ENCODE peak calls at places on chromosomes 13 and 19, in four cellular contexts. D, C, F and P are unnamed samples.

GRCh38 chr13:96020155-96020575 is 33.0 kb downstream of the UGGT2 start:
- DNase-seq in F (no peak), C (no peak), D (peak), P (no peak)

GRCh38 chr13:110259651-110260050 is 47.3 kb downstream of the COL4A1 start:
- DNase-seq in D (no peak), C (no peak), F (no peak), P (no peak)

GRCh38 chr19:43522929-43523328 is 4.1 kb downstream of the ETHE1 start:
- DNase-seq in C (no peak), F (no peak), D (no peak), P (no peak)

GRCh38 chr19:29467824-29468401 is 57.9 kb upstream of the VSTM2B start:
- DNase-seq in D (no peak), C (no peak), F (no peak), P (no peak)

GRCh38 chr13:51838235-51838846 is 6.6 kb downstream of the TMEM272 start:
- DNase-seq in F (no peak), D (no peak), C (no peak), P (no peak)

GRCh38 chr19:41784337-41785239 is 11.8 kb upstream of the CEACAM3 start:
- DNase-seq in F (no peak), D (no peak), C (no peak), P (no peak)

GRCh38 chr19:33443638-33444195 is 70.2 kb downstream of the CEBPG start:
- DNase-seq in D (no peak), F (peak), C (no peak), P (no peak)

GRCh38 chr13:106609116-106609515 is 41.2 kb upstream of the ARGLU1 start:
- DNase-seq in F (no peak), C (no peak), D (no peak), P (no peak)

GRCh38 chr19:13441810-13442512 is 64.3 kb downstream of the CACNA1A start:
- DNase-seq in C (no peak), F (no peak), D (no peak), P (no peak)

GRCh38 chr19:12685831-12686230 is 2.0 kb upstream of the GNG14 start:
- DNase-seq in D (no peak), F (no peak), C (no peak), P (no peak)

GRCh38 chr13:76533251-76533650 is 353.0 kb downstream of the KCTD12 start:
- DNase-seq in F (no peak), C (no peak), D (no peak), P (no peak)

GRCh38 chr19:56814656-56815055 is 25.9 kb downstream of the PEG3 start:
- DNase-seq in C (no peak), D (no peak), F (no peak), P (no peak)

GRCh38 chr13:20393273-20394235 is 132.1 kb downstream of the CRYL1 start:
- DNase-seq in D (no peak), C (no peak), F (no peak), P (no peak)

GRCh38 chr19:15129856-15130580 is 22.8 kb downstream of the SYDE1 start:
- DNase-seq in F (no peak), D (no peak), C (no peak), P (no peak)

GRCh38 chr13:47310376-47310775 is 413.5 kb upstream of the HTR2A start:
- DNase-seq in D (no peak), F (no peak), C (no peak), P (no peak)

GRCh38 chr19:38044267-38045111 is 137.5 kb downstream of the SIPA1L3 start:
- DNase-seq in C (no peak), F (no peak), D (no peak), P (no peak)

GRCh38 chr19:926595-927043 is 784 bp downstream of the ARID3A start:
- DNase-seq in C (peak), F (no peak), D (peak), P (no peak)

GRCh38 chr13:94711561-94712286 is 621 bp downstream of the SOX21 start:
- DNase-seq in F (peak), D (no peak), C (peak), P (no peak)

GRCh38 chr19:9078651-9079050 is 8.2 kb upstream of the OR1M1 start:
- DNase-seq in D (no peak), F (no peak), C (no peak), P (no peak)

GRCh38 chr19:12596927-12597548 is 13.6 kb downstream of the ZNF490 start:
- DNase-seq in C (peak), D (no peak), F (peak), P (no peak)

GRCh38 chr19:2199215-2199614 is 35.5 kb downstream of the DOT1L start:
- DNase-seq in D (no peak), C (no peak), F (no peak), P (no peak)

GRCh38 chr19:49065905-49066512 is 1.4 kb upstream of the NTF4 start:
- DNase-seq in F (no peak), C (no peak), D (no peak), P (no peak)

GRCh38 chr13:35994131-35994966 is 136.8 kb downstream of the DCLK1 start:
- DNase-seq in F (peak), D (no peak), C (no peak), P (no peak)
- H3K27ac ChIP-seq in F (peak), D (no peak), C (no peak), P (no peak)

DNA sequence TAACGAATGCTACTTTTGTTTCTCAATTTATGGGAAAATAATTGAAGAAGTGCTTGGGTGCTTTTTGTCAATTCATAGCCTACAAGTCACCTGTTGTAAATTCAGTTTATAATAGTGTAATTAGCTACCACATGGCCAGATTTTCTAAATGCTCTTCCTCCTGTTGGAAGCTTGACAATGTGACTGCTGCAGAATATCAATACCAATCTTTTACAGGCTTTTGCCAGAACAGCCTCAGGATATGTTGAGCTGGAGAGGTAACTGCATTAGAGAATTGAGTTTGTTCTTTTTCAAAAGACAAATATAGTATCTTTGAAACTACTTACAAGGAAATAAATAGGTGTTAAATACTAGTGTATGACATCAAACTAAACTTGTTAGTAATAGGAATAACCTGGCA is 277.8 kb downstream of the POU4F1 start:
- DNase-seq in D (no peak), C (no peak), F (no peak), P (no peak)
- H3K4me3 ChIP-seq in D (no peak), C (no peak), F (no peak), P (no peak)

GRCh38 chr13:114071991-114072390 is 60.4 kb downstream of the RASA3 start:
- DNase-seq in D (no peak), F (peak), C (no peak), P (no peak)
- H3K27ac ChIP-seq in D (no peak), F (no peak), C (no peak), P (no peak)

DNA sequence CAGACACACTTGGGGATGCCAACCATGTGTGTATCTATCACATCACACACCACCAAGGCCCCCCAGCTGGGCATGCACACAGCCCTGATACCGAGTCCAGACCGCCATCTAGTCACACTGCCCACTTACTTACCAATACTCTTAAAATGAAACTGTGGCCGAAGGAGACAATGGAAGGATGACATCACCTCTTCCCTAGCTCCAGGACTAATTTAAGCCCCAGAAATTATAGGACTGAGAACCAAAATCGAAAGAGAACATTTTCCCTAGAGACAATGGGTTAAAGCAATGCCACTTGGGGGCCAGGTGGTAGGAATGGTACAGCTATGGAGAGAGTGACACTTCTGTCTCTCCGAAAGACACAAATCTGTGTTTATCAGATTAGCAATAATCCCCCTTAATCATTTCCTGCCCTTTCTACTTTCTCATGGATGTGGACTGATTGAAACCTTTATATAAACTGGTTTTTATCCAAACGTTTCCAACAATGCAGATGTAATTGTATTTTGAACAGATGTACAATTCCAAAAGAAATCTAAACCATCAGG is 663 bp upstream of the GGACT start:
- DNase-seq in C (no peak), D (no peak), F (no peak), P (no peak)
- H3K4me3 ChIP-seq in C (no peak), D (peak), F (peak), P (no peak)

GRCh38 chr13:71030789-71031188 is 836.2 kb downstream of the DACH1 start:
- DNase-seq in D (no peak), F (no peak), C (no peak), P (no peak)

GRCh38 chr13:71033026-71033425 is 834.0 kb downstream of the DACH1 start:
- DNase-seq in F (no peak), D (no peak), C (no peak), P (no peak)

GRCh38 chr13:71034018-71034417 is 833.0 kb downstream of the DACH1 start:
- DNase-seq in C (no peak), F (no peak), D (no peak), P (no peak)

GRCh38 chr13:71028884-71029283 is 838.1 kb downstream of the DACH1 start:
- DNase-seq in F (no peak), C (no peak), D (no peak), P (no peak)
- H3K27ac ChIP-seq in F (no peak), C (no peak), D (no peak), P (no peak)

GRCh38 chr19:5586300-5587070 is 18.7 kb upstream of the TINCR start:
- DNase-seq in D (no peak), F (no peak), C (peak), P (no peak)

GRCh38 chr19:5587661-5588060 is 19.9 kb upstream of the TINCR start:
- DNase-seq in F (no peak), D (no peak), C (no peak), P (no peak)

GRCh38 chr19:5588441-5588840 is 20.7 kb upstream of the TINCR start:
- DNase-seq in C (no peak), F (no peak), D (no peak), P (no peak)

GRCh38 chr19:5587071-5587455 is 19.3 kb upstream of the TINCR start:
- DNase-seq in C (no peak), F (no peak), D (no peak), P (no peak)

GRCh38 chr19:5585461-5586299 is 17.9 kb upstream of the TINCR start:
- DNase-seq in C (peak), F (no peak), D (no peak), P (no peak)
- H3K4me3 ChIP-seq in C (no peak), F (no peak), D (no peak), P (no peak)

DNA sequence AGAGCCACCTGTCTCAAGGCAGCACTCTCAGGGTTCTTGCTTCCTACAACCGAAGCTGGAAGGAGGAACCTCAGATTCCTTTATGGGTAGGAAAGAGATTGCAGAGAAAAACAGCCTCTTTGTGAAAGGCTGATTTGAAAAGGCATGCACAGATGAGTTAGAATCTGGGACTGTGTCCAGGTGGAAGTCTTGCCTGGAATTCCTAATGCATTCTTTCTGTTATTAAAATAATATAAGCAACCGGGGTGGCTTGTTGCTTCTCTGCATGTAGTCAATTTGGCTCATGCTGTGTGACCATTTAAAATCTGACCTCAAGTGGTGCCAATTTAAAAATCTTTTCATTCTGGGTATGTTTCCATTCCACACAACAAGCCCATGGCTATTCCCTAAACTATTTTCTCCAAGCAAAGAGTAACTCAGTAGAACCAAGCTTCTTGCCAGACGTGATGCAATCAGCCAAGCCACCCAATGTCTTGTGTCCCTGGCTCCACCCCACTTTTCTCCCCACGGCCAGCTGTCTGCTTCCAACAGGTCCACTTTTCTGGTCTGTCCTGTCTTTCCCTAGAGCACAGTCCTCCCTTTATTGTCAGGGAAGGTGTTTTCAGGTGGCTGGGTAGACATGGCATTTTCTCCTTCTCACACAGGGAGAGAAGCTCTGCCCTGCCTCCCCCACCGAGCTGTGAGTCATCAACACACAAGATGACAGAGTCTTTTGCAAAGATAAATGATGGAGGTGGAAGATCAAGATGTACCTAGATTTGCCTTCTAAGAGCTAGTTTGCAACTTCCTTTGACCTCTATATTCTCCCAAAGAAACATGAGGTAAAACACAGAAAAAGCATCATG is 394.3 kb downstream of the FOXO1 start:
- DNase-seq in F (peak), C (no peak), D (peak), P (no peak)
- H3K27ac ChIP-seq in F (peak), C (peak), D (peak), P (no peak)

GRCh38 chr19:51003316-51003715 is 1.9 kb upstream of the KLK8 start:
- DNase-seq in C (no peak), F (no peak), D (no peak), P (no peak)

GRCh38 chr19:51002542-51003311 is 1.3 kb upstream of the KLK8 start:
- DNase-seq in C (no peak), F (no peak), D (no peak), P (no peak)

GRCh38 chr19:51000981-51001380 is 423 bp downstream of the KLK8 start:
- DNase-seq in C (no peak), D (no peak), F (no peak), P (no peak)

GRCh38 chr19:51001495-51001894 is at the start of gene KLK8:
- DNase-seq in C (no peak), F (no peak), D (no peak), P (no peak)

GRCh38 chr19:51002101-51002532 is 713 bp upstream of the KLK8 start:
- DNase-seq in F (no peak), D (no peak), C (no peak), P (no peak)
- H3K4me3 ChIP-seq in F (no peak), D (no peak), C (no peak), P (no peak)

GRCh38 chr19:10600149-10600548 is 13.0 kb upstream of the AP1M2 start:
- DNase-seq in C (no peak), D (no peak), F (no peak), P (no peak)
- H3K27ac ChIP-seq in C (no peak), D (no peak), F (no peak), P (no peak)

DNA sequence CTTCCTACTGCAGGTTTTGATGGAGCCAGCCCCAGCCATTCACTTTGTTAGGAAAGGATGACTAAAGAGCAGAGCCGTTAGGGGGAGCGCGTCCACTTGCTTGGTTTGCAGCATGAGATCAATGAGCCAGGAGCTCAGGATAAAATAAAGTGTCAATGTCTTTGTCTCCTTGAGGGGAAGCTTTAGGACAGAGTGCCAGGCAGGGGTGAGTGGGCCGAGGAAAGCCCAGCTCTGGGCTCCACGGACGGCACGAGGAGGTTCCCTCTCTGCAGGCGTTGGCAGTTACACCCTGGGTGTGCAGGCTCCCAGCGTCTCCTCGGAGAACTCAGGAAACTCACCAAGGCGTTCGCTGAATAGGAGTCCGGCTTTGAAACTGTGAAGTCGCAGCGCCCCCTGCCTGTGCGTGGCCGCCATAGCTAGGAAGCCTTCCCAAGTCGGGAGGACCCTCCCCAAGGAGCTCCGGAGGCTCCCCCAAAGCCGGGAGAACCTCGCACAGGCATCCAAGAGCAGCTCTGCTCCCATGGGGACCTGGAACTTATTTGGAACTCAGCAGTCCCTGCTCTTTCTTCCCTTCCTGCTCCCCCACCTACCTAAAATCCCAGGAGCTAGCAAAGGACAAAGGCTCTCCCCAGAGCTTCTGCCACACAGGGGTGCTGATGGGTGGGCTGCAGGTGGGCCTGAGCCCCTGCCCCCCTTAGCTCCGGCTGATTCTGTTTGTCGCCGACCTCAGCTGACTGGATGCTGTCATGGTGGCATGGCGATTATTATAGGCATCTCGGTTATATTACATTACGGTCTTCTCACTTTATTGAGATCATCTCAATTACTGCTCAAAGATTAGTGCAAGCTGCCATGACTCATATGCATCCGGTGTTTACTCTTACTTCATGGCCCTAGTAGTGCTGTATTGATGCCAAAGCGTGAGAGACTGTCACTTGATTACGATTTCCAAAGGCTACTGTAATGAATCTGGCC is 34.4 kb downstream of the GSX1 start:
- DNase-seq in F (peak), C (peak), D (peak), P (no peak)
- H3K4me3 ChIP-seq in F (no peak), C (no peak), D (peak), P (no peak)